ENCODE peak calls at places on chromosomes 16 and 17, in six cellular contexts. One of them, this sample, is unnamed.

GRCh38 chr16:71727545-71728324 is 3.2 kb upstream of the PHLPP2 start:
- DNase-seq in fibroblast of gingiva: no peak
- DNase-seq in Peyer's patch: no peak
- DNase-seq in mesendoderm: no peak
- DNase-seq in T-helper 22 cell: no peak
- DNase-seq in hypothalamus: no peak
- DNase-seq in this sample: no peak

GRCh38 chr16:82509636-82510035 is 117.1 kb upstream of the CDH13 start:
- DNase-seq in fibroblast of gingiva: no peak
- DNase-seq in Peyer's patch: no peak
- DNase-seq in mesendoderm: no peak
- DNase-seq in T-helper 22 cell: no peak
- DNase-seq in hypothalamus: peak
- DNase-seq in this sample: peak

GRCh38 chr16:57500578-57501111 is 14.4 kb upstream of the DOK4 start:
- DNase-seq in fibroblast of gingiva: no peak
- DNase-seq in Peyer's patch: no peak
- DNase-seq in mesendoderm: peak
- DNase-seq in T-helper 22 cell: no peak
- DNase-seq in hypothalamus: no peak
- DNase-seq in this sample: no peak

GRCh38 chr16:2339521-2340484 is 725 bp downstream of the ABCA3 start:
- DNase-seq in fibroblast of gingiva: no peak
- DNase-seq in Peyer's patch: peak
- DNase-seq in mesendoderm: peak
- DNase-seq in T-helper 22 cell: peak
- DNase-seq in hypothalamus: peak
- DNase-seq in this sample: peak

GRCh38 chr17:51610155-51610554 is 349.8 kb downstream of the UTP18 start:
- DNase-seq in fibroblast of gingiva: no peak
- DNase-seq in Peyer's patch: no peak
- DNase-seq in mesendoderm: no peak
- DNase-seq in T-helper 22 cell: no peak
- DNase-seq in hypothalamus: no peak
- DNase-seq in this sample: no peak

GRCh38 chr17:34637548-34638525 is 58.5 kb downstream of the TMEM132E start:
- DNase-seq in fibroblast of gingiva: peak
- DNase-seq in Peyer's patch: peak
- DNase-seq in mesendoderm: peak
- DNase-seq in T-helper 22 cell: peak
- DNase-seq in hypothalamus: peak
- DNase-seq in this sample: peak

GRCh38 chr16:61042736-61043135 is 993.5 kb downstream of the CDH8 start:
- DNase-seq in fibroblast of gingiva: no peak
- DNase-seq in Peyer's patch: no peak
- DNase-seq in mesendoderm: peak
- DNase-seq in T-helper 22 cell: no peak
- DNase-seq in hypothalamus: no peak
- DNase-seq in this sample: no peak

GRCh38 chr16:69930117-69930776 is 20.9 kb upstream of the CLEC18A start:
- DNase-seq in fibroblast of gingiva: peak
- DNase-seq in Peyer's patch: peak
- DNase-seq in mesendoderm: peak
- DNase-seq in T-helper 22 cell: no peak
- DNase-seq in hypothalamus: peak
- DNase-seq in this sample: no peak

GRCh38 chr17:57697891-57698708 is 47.0 kb downstream of the CCDC182 start:
- DNase-seq in fibroblast of gingiva: no peak
- DNase-seq in Peyer's patch: no peak
- DNase-seq in mesendoderm: peak
- DNase-seq in T-helper 22 cell: no peak
- DNase-seq in hypothalamus: no peak
- DNase-seq in this sample: no peak

GRCh38 chr16:50742521-50743150 is 750 bp downstream of the CYLD start:
- DNase-seq in fibroblast of gingiva: peak
- DNase-seq in Peyer's patch: peak
- DNase-seq in mesendoderm: peak
- DNase-seq in T-helper 22 cell: peak
- DNase-seq in hypothalamus: no peak
- DNase-seq in this sample: no peak